ENCODE peak calls at places on chromosomes 16 and 17, in nine cellular contexts. A is GM23338, H is endothelial cell of umbilical vein, C is dorsolateral prefrontal cortex, I is Calu3, K is ovary, Z is neural progenitor cell, J is fibroblast of mammary gland, F is activated B cell treated with CpG ODN at 0.5 μM for 24 hours. D is an unnamed sample.
A peak's percentile ranks its signal among the peaks of the same experiment; 100 is the strongest.

GRCh38 chr17:45705123-45706009 is 78.8 kb upstream of the CRHR1 start:
- DNase-seq in C (peak; percentile 38), K (no peak), F (no peak), Z (no peak), H (no peak), A (no peak), I (peak; percentile 86), J (peak; percentile 57), D (no peak)

GRCh38 chr16:49827806-49828428 is 28.0 kb downstream of the ZNF423 start:
- DNase-seq in I (no peak), Z (no peak), C (no peak), A (no peak), K (peak; percentile 54), H (peak; percentile 77), J (no peak), F (no peak), D (no peak)

GRCh38 chr16:73565263-73565662 is 517.3 kb upstream of the ZFHX3 start:
- DNase-seq in H (no peak), F (no peak), I (peak; percentile 19), J (no peak), C (no peak), K (no peak), Z (peak; percentile 55), A (peak; percentile 77), D (no peak)

GRCh38 chr17:70588003-70588402 is 418.7 kb downstream of the KCNJ2 start:
- DNase-seq in I (no peak), H (peak; percentile 3), A (no peak), K (no peak), J (peak; percentile 1), F (no peak), C (no peak), Z (no peak), D (no peak)

GRCh38 chr17:6048486-6048885 is 21.7 kb upstream of the WSCD1 start:
- DNase-seq in J (no peak), I (no peak), F (no peak), C (no peak), K (no peak), Z (no peak), A (no peak), H (no peak), D (no peak)

GRCh38 chr17:73533801-73534574 is 110.3 kb downstream of the SDK2 start:
- DNase-seq in Z (peak; percentile 73), I (no peak), F (no peak), H (no peak), J (no peak), K (no peak), A (no peak), C (no peak), D (no peak)

GRCh38 chr16:85286970-85287814 is 174.9 kb upstream of the CIBAR2 start:
- DNase-seq in Z (no peak), H (no peak), K (no peak), J (peak; percentile 50), F (no peak), A (no peak), C (peak; percentile 79), I (no peak), D (no peak)

GRCh38 chr16:228151-228855 is 946 bp downstream of the LUC7L start:
- DNase-seq in K (no peak), C (no peak), J (no peak), A (peak; percentile 33), I (no peak), H (no peak), Z (no peak), F (no peak), D (no peak)

GRCh38 chr16:69378760-69379159 is 7.0 kb downstream of the TERF2 start:
- DNase-seq in K (no peak), I (no peak), J (no peak), C (no peak), A (no peak), H (peak; percentile 79), Z (no peak), F (no peak), D (no peak)

GRCh38 chr16:88510091-88510719 is 57.1 kb downstream of the ZFPM1 start:
- DNase-seq in Z (no peak), C (no peak), I (no peak), K (no peak), A (no peak), J (no peak), H (no peak), F (no peak), D (no peak)

GRCh38 chr16:70805787-70806186 is 4.8 kb upstream of the VAC14 start:
- DNase-seq in C (no peak), H (peak; percentile 55), F (no peak), Z (no peak), I (no peak), K (no peak), A (no peak), J (peak; percentile 90), D (no peak)

GRCh38 chr16:67460961-67461360 is 20.0 kb downstream of the ATP6V0D1 start:
- DNase-seq in C (no peak), H (no peak), A (no peak), J (no peak), I (no peak), F (no peak), Z (no peak), K (no peak), D (no peak)
- TF ChIP-seq CTCF in C (no peak), H (no peak), A (no peak), J (no peak), I (no peak), F (no peak), Z (no peak), K (no peak), D (no peak)

GRCh38 chr17:74645010-74645409 is 21.5 kb upstream of the CD300E start:
- DNase-seq in K (no peak), A (no peak), F (no peak), H (no peak), J (peak; percentile 4), I (no peak), C (no peak), Z (no peak), D (no peak)

GRCh38 chr17:74647871-74648672 is 24.5 kb upstream of the CD300E start:
- DNase-seq in I (no peak), H (no peak), Z (no peak), K (no peak), J (no peak), F (no peak), C (no peak), A (no peak), D (no peak)

GRCh38 chr17:74644419-74644818 is 20.9 kb upstream of the CD300E start:
- DNase-seq in J (no peak), K (no peak), Z (no peak), C (no peak), I (no peak), H (no peak), A (no peak), F (no peak), D (no peak)

GRCh38 chr17:74643826-74644225 is 20.3 kb upstream of the CD300E start:
- DNase-seq in C (no peak), Z (no peak), H (no peak), K (no peak), F (no peak), A (no peak), J (no peak), I (no peak), D (no peak)

GRCh38 chr17:74646231-74646630 is 22.7 kb upstream of the CD300E start:
- DNase-seq in I (no peak), K (no peak), J (peak; percentile 24), H (no peak), C (no peak), A (peak; percentile 68), Z (no peak), F (no peak), D (no peak)
- TF ChIP-seq CTCF in I (peak; percentile 17), K (no peak), J (peak; percentile 34), H (no peak), C (no peak), A (peak; percentile 65), Z (peak; percentile 54), F (no peak), D (no peak)

DNA sequence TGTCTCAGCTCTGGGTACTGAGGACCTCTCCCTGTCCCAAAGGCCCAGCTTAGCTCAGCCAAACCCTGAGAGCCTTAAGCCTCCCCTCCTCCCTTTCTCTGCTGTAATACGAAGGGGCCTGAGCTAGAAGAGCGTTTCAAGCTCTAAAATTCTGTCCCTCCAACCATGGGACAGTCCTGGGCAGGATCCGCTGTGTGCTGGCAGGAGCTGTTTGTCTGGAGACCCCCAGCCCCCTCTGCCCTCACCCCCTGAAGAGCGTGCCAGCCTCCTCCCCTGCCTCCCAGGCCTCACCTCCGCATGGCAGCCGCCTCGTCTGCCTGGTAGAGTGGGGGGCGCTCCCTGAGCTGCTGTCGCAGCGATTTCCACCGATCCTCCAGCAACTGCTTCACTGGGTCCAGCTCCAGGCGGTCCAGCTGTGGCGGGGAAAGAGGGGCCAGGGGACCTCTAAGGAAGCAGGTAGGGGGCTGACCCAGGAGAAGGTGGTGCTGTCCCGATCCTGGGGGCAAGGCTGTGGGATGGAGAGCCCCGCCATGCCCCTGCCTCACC is 14.7 kb downstream of the UBALD2 start:
- DNase-seq in A (no peak), C (no peak), I (no peak), J (no peak), Z (no peak), F (no peak), H (no peak), K (no peak), D (no peak)
- TF ChIP-seq CTCF in A (no peak), C (peak; percentile 20), I (no peak), J (no peak), Z (no peak), F (no peak), H (no peak), K (no peak), D (no peak)

GRCh38 chr17:3693099-3693498 is 2.9 kb downstream of the P2RX5 start:
- DNase-seq in A (no peak), Z (no peak), C (no peak), K (no peak), J (no peak), I (no peak), H (no peak), F (no peak), D (no peak)

GRCh38 chr17:3690094-3690715 is 5.8 kb downstream of the P2RX5 start:
- DNase-seq in C (no peak), J (no peak), I (no peak), K (no peak), H (no peak), A (no peak), Z (no peak), F (no peak), D (no peak)

GRCh38 chr17:3692346-3692745 is 3.6 kb downstream of the P2RX5 start:
- DNase-seq in Z (no peak), A (peak; percentile 65), C (no peak), F (no peak), H (no peak), K (no peak), I (no peak), J (no peak), D (no peak)

GRCh38 chr17:3689262-3690093 is 6.5 kb downstream of the P2RX5 start:
- DNase-seq in J (no peak), I (no peak), F (peak; percentile 54), K (no peak), Z (no peak), C (no peak), H (no peak), A (no peak), D (no peak)

DNA sequence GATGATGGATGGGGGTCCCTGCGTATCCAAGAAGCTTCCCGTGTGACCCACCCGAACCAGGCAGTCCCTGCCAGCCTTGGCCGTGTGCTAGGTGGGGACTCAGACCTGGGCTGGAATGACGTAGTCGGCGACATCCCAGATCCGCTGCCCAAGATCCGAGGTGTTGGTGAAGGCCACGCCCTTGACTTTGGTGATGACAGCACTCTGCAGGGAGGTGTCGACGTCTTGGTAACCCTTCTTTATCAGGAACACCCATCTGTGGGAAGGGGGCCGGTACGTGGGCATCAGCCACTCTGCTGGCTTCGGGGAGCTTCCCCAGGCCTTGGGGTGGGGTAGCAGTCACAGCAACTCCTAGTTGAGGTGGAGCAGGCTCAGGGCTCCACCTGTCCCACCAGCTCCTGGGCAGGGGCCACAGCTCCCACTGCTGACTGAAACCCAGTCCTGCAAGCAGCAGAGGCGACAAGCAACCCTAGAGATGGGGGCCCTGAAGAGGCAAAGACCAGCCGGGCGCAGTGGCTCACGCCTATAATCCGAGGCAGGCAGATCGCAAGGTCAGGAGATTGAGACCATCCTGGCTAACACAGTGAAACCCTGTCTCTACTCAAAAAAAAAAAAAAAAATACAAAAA is 4.3 kb downstream of the P2RX5 start:
- DNase-seq in Z (no peak), J (no peak), H (no peak), F (no peak), I (no peak), C (no peak), A (peak; percentile 66), K (no peak), D (no peak)
- TF ChIP-seq CTCF in Z (no peak), J (no peak), H (no peak), F (no peak), I (no peak), C (no peak), A (peak; percentile 72), K (no peak), D (no peak)

D was measured in progenitor cell of endocrine pancreas.